ENCODE peak calls at places on chromosomes 12 and 14, in six cellular contexts. P is CD8-positive, alpha-beta T cell; L is NCI-H2171; R is IMR-90; I is HFFc6; T is nephron progenitor cell. E is an unnamed sample.

GRCh38 chr14:102164241-102164641 is 24.5 kb downstream of the WDR20 start:
- DNase-seq in P (no peak), L (no peak), R (peak; percentile 49), I (peak; percentile 19), T (no peak), E (no peak)

GRCh38 chr12:45981075-45981837 is 9.1 kb downstream of the SCAF11 start:
- DNase-seq in P (no peak), L (no peak), R (no peak), I (no peak), T (no peak), E (no peak)

GRCh38 chr12:79435742-79436141 is 255.0 kb downstream of the PAWR start:
- DNase-seq in P (no peak), L (no peak), R (no peak), I (no peak), T (no peak), E (no peak)

GRCh38 chr12:78088391-78088832 is 257.7 kb downstream of the NAV3 start:
- DNase-seq in P (no peak), L (no peak), R (peak; percentile 20), I (no peak), T (no peak), E (no peak)

GRCh38 chr14:52086755-52087154 is 17.9 kb upstream of the NID2 start:
- DNase-seq in P (no peak), L (no peak), R (peak; percentile 81), I (no peak), T (no peak), E (no peak)

GRCh38 chr12:31702047-31702446 is 26.8 kb downstream of the AMN1 start:
- DNase-seq in P (no peak), L (no peak), R (peak; percentile 10), I (peak; percentile 9), T (no peak), E (no peak)

GRCh38 chr14:101814869-101815268 is 53.4 kb downstream of the PPP2R5C start:
- DNase-seq in P (no peak), L (no peak), R (no peak), I (no peak), T (no peak), E (no peak)

GRCh38 chr14:42222924-42223471 is 616.3 kb downstream of the LRFN5 start:
- DNase-seq in P (no peak), L (peak; percentile 95), R (peak; percentile 83), I (no peak), T (no peak), E (no peak)

GRCh38 chr14:54577977-54578376 is 11.0 kb downstream of the SAMD4A start:
- DNase-seq in P (no peak), L (no peak), R (peak; percentile 78), I (no peak), T (no peak), E (no peak)